ENCODE peak calls at places on chromosomes 11 and 22, in four cellular contexts. Y, Z, X and V are unnamed samples.

GRCh38 chr11:110301032-110301431 is 4.6 kb upstream of the RDX start:
- DNase-seq in Y (no peak), Z (no peak), X (no peak), V (no peak)

GRCh38 chr11:91156041-91156440 is 933.2 kb upstream of the CHORDC1 start:
- DNase-seq in Y (no peak), Z (no peak), X (peak), V (no peak)

GRCh38 chr11:80466570-80466969 is 1025.7 kb upstream of the TENM4 start:
- DNase-seq in Y (no peak), Z (no peak), X (no peak), V (no peak)

GRCh38 chr11:13448876-13449275 is 14.1 kb downstream of the BTBD10 start:
- DNase-seq in Y (no peak), Z (no peak), X (no peak), V (no peak)

GRCh38 chr22:19290400-19291217 is 910 bp downstream of the CLTCL1 start:
- DNase-seq in Y (no peak), Z (no peak), X (no peak), V (peak)

GRCh38 chr22:17199131-17199731 is 20.0 kb downstream of the ADA2 start:
- DNase-seq in Y (peak), Z (no peak), X (no peak), V (no peak)

GRCh38 chr11:111162306-111162705 is 83.2 kb upstream of the POU2AF2 start:
- DNase-seq in Y (no peak), Z (no peak), X (peak), V (peak)

GRCh38 chr22:22759889-22760546 is 115.6 kb downstream of the GGTLC2 start:
- DNase-seq in Y (no peak), Z (no peak), X (no peak), V (no peak)

GRCh38 chr11:17763244-17763643 is 28.7 kb downstream of the KCNC1 start:
- DNase-seq in Y (no peak), Z (no peak), X (no peak), V (no peak)

GRCh38 chr11:30143098-30143705 is 87.6 kb upstream of the FSHB start:
- DNase-seq in Y (no peak), Z (peak), X (peak), V (peak)

GRCh38 chr11:12577746-12578644 is 96.2 kb upstream of the TEAD1 start:
- DNase-seq in Y (no peak), Z (peak), X (no peak), V (no peak)

GRCh38 chr11:94793002-94793401 is 24.8 kb downstream of the AMOTL1 start:
- DNase-seq in Y (no peak), Z (no peak), X (no peak), V (no peak)

GRCh38 chr11:35045219-35045819 is 93.7 kb upstream of the CD44 start:
- DNase-seq in Y (no peak), Z (no peak), X (peak), V (no peak)